ENCODE peak calls at places on chromosomes 7 and 10, in ten cellular contexts. V is EH; P is substantia nigra; B is glutamatergic neuron; X is AML-193; T is activated effector memory CD4-positive, alpha-beta T cell treated with Interleukin-2 at 50 U/mL for 16 hours; R is T-helper 1 cell; A is cardiac muscle cell; F is GM04503; S is H54. U is an unnamed sample.

GRCh38 chr7:135620980-135621850 is 41.1 kb upstream of the STMP1 start:
- DNase-seq in V (peak), P (no peak), B (no peak), X (peak), T (no peak), R (peak), A (peak), F (peak), S (peak), U (peak)

GRCh38 chr7:151794508-151795167 is 82.3 kb downstream of the PRKAG2 start:
- DNase-seq in V (peak), P (no peak), B (peak), X (no peak), T (no peak), R (no peak), A (no peak), F (no peak), S (no peak), U (no peak)

GRCh38 chr10:56012146-56012545 is 348.9 kb downstream of the ZWINT start:
- DNase-seq in V (no peak), P (no peak), B (no peak), X (no peak), T (no peak), R (no peak), A (no peak), F (no peak), S (no peak), U (no peak)

GRCh38 chr10:98610301-98610700 is 163.6 kb upstream of the HPS1 start:
- DNase-seq in V (peak), P (no peak), B (no peak), X (no peak), T (no peak), R (no peak), A (no peak), F (no peak), S (no peak), U (no peak)

GRCh38 chr10:84108797-84109196 is 30.5 kb upstream of the GHITM start:
- DNase-seq in V (no peak), P (no peak), B (no peak), X (no peak), T (no peak), R (no peak), A (no peak), F (no peak), S (no peak), U (no peak)

GRCh38 chr7:95865716-95866371 is 93.5 kb downstream of the DYNC1I1 start:
- DNase-seq in V (peak), P (no peak), B (no peak), X (no peak), T (no peak), R (no peak), A (peak), F (no peak), S (no peak), U (peak)

GRCh38 chr7:93232673-93233018 is 480 bp downstream of the VPS50 start:
- DNase-seq in V (no peak), P (no peak), B (no peak), X (no peak), T (no peak), R (no peak), A (peak), F (no peak), S (no peak), U (peak)

GRCh38 chr10:74977913-74978847 is 133.3 kb upstream of the SAMD8 start:
- DNase-seq in V (no peak), P (no peak), B (no peak), X (no peak), T (no peak), R (peak), A (no peak), F (no peak), S (no peak), U (no peak)

GRCh38 chr7:158256091-158256816 is 331.4 kb downstream of the PTPRN2 start:
- DNase-seq in V (no peak), P (no peak), B (no peak), X (no peak), T (no peak), R (no peak), A (no peak), F (no peak), S (no peak), U (no peak)

GRCh38 chr10:5291501-5292195 is 73.1 kb upstream of the UCN3 start:
- DNase-seq in V (peak), P (no peak), B (no peak), X (peak), T (peak), R (peak), A (peak), F (peak), S (peak), U (peak)

GRCh38 chr7:1229956-1230355 is 2.7 kb upstream of the UNCX start:
- DNase-seq in V (no peak), P (no peak), B (peak), X (no peak), T (no peak), R (no peak), A (no peak), F (no peak), S (no peak), U (no peak)

GRCh38 chr10:102648889-102649752 is 4.8 kb downstream of the TRIM8 start:
- DNase-seq in V (no peak), P (peak), B (no peak), X (no peak), T (no peak), R (peak), A (no peak), F (no peak), S (no peak), U (no peak)

GRCh38 chr7:2530076-2530967 is 10.7 kb downstream of the LFNG start:
- DNase-seq in V (peak), P (no peak), B (peak), X (peak), T (peak), R (peak), A (no peak), F (no peak), S (peak), U (peak)

GRCh38 chr10:92655426-92655825 is 34.3 kb upstream of the HHEX start:
- DNase-seq in V (no peak), P (no peak), B (no peak), X (no peak), T (no peak), R (no peak), A (no peak), F (no peak), S (no peak), U (no peak)

GRCh38 chr7:136144182-136144581 is 167.0 kb upstream of the MTPN start:
- DNase-seq in V (no peak), P (no peak), B (no peak), X (no peak), T (no peak), R (no peak), A (no peak), F (no peak), S (no peak), U (no peak)

GRCh38 chr7:94366827-94367226 is 27.9 kb upstream of the COL1A2 start:
- DNase-seq in V (peak), P (no peak), B (no peak), X (no peak), T (no peak), R (no peak), A (peak), F (no peak), S (no peak), U (no peak)

GRCh38 chr7:120654241-120654640 is 203.7 kb downstream of the TSPAN12 start:
- DNase-seq in V (no peak), P (no peak), B (no peak), X (no peak), T (no peak), R (no peak), A (no peak), F (no peak), S (no peak), U (no peak)

GRCh38 chr7:97733276-97734206 is 1.7 kb downstream of the TAC1 start:
- DNase-seq in V (no peak), P (no peak), B (peak), X (no peak), T (no peak), R (no peak), A (no peak), F (no peak), S (no peak), U (no peak)

GRCh38 chr10:112280205-112280921 is 2.8 kb upstream of the TECTB start:
- DNase-seq in V (peak), P (no peak), B (no peak), X (no peak), T (no peak), R (no peak), A (no peak), F (no peak), S (no peak), U (no peak)

GRCh38 chr7:41116817-41117216 is 586.1 kb downstream of the INHBA start:
- DNase-seq in V (no peak), P (no peak), B (no peak), X (no peak), T (no peak), R (no peak), A (no peak), F (no peak), S (no peak), U (no peak)

GRCh38 chr10:23522345-23522744 is 83.5 kb downstream of the OTUD1 start:
- DNase-seq in V (peak), P (no peak), B (no peak), X (no peak), T (no peak), R (no peak), A (peak), F (no peak), S (no peak), U (no peak)

GRCh38 chr7:641269-641671 is 85.2 kb upstream of the DNAAF5 start:
- DNase-seq in V (no peak), P (no peak), B (no peak), X (no peak), T (no peak), R (no peak), A (peak), F (no peak), S (no peak), U (peak)

GRCh38 chr7:6650086-6650485 is 13.0 kb downstream of the ZNF316 start:
- DNase-seq in V (no peak), P (no peak), B (no peak), X (no peak), T (no peak), R (no peak), A (no peak), F (no peak), S (no peak), U (no peak)

U was measured in K562.